ENCODE peak calls at places on chromosome 11, in eight cellular contexts. One of them, this sample, is unnamed.

GRCh38 chr11:61118004-61118403 is 15.7 kb downstream of the CD5 start:
- DNase-seq in adrenal gland: no peak
- DNase-seq in endothelial cell of umbilical vein: no peak
- DNase-seq in right lobe of liver: no peak
- DNase-seq in lower leg skin: no peak
- DNase-seq in GM12891: no peak
- DNase-seq in transverse colon: no peak
- DNase-seq in heart left ventricle: no peak
- DNase-seq in this sample: no peak

GRCh38 chr11:16356057-16356750 is at the start of gene SOX6:
- DNase-seq in adrenal gland: no peak
- DNase-seq in endothelial cell of umbilical vein: no peak
- DNase-seq in right lobe of liver: no peak
- DNase-seq in lower leg skin: no peak
- DNase-seq in GM12891: no peak
- DNase-seq in transverse colon: no peak
- DNase-seq in heart left ventricle: peak; percentile 9
- DNase-seq in this sample: no peak

GRCh38 chr11:109192864-109193263 is 229.1 kb upstream of the C11orf87 start:
- DNase-seq in adrenal gland: no peak
- DNase-seq in endothelial cell of umbilical vein: no peak
- DNase-seq in right lobe of liver: no peak
- DNase-seq in lower leg skin: no peak
- DNase-seq in GM12891: no peak
- DNase-seq in transverse colon: no peak
- DNase-seq in heart left ventricle: no peak
- DNase-seq in this sample: no peak

GRCh38 chr11:14409891-14410290 is 50.9 kb upstream of the RRAS2 start:
- DNase-seq in adrenal gland: no peak
- DNase-seq in endothelial cell of umbilical vein: no peak
- DNase-seq in right lobe of liver: no peak
- DNase-seq in lower leg skin: no peak
- DNase-seq in GM12891: no peak
- DNase-seq in transverse colon: no peak
- DNase-seq in heart left ventricle: no peak
- DNase-seq in this sample: no peak

GRCh38 chr11:3849297-3849874 is 6.1 kb upstream of the STIM1 start:
- DNase-seq in adrenal gland: no peak
- DNase-seq in endothelial cell of umbilical vein: peak; percentile 51
- DNase-seq in right lobe of liver: no peak
- DNase-seq in lower leg skin: no peak
- DNase-seq in GM12891: no peak
- DNase-seq in transverse colon: no peak
- DNase-seq in heart left ventricle: no peak
- DNase-seq in this sample: peak; percentile 54

GRCh38 chr11:79980916-79981315 is 540.1 kb upstream of the TENM4 start:
- DNase-seq in adrenal gland: no peak
- DNase-seq in endothelial cell of umbilical vein: no peak
- DNase-seq in right lobe of liver: no peak
- DNase-seq in lower leg skin: no peak
- DNase-seq in GM12891: no peak
- DNase-seq in transverse colon: no peak
- DNase-seq in heart left ventricle: no peak
- DNase-seq in this sample: no peak

GRCh38 chr11:79229047-79229446 is 211.8 kb downstream of the TENM4 start:
- DNase-seq in adrenal gland: no peak
- DNase-seq in endothelial cell of umbilical vein: no peak
- DNase-seq in right lobe of liver: no peak
- DNase-seq in lower leg skin: peak; percentile 77
- DNase-seq in GM12891: no peak
- DNase-seq in transverse colon: no peak
- DNase-seq in heart left ventricle: no peak
- DNase-seq in this sample: no peak

GRCh38 chr11:45036010-45036409 is 85.3 kb upstream of the TP53I11 start:
- DNase-seq in adrenal gland: no peak
- DNase-seq in endothelial cell of umbilical vein: no peak
- DNase-seq in right lobe of liver: no peak
- DNase-seq in lower leg skin: peak; percentile 75
- DNase-seq in GM12891: no peak
- DNase-seq in transverse colon: no peak
- DNase-seq in heart left ventricle: no peak
- DNase-seq in this sample: no peak

GRCh38 chr11:78192223-78192719 is 3.6 kb downstream of the USP35 start:
- DNase-seq in adrenal gland: peak; percentile 78
- DNase-seq in endothelial cell of umbilical vein: no peak
- DNase-seq in right lobe of liver: peak; percentile 70
- DNase-seq in lower leg skin: no peak
- DNase-seq in GM12891: no peak
- DNase-seq in transverse colon: no peak
- DNase-seq in heart left ventricle: no peak
- DNase-seq in this sample: no peak

GRCh38 chr11:10628506-10629236 is 60.2 kb upstream of the LYVE1 start:
- DNase-seq in adrenal gland: no peak
- DNase-seq in endothelial cell of umbilical vein: no peak
- DNase-seq in right lobe of liver: no peak
- DNase-seq in lower leg skin: peak; percentile 76
- DNase-seq in GM12891: no peak
- DNase-seq in transverse colon: no peak
- DNase-seq in heart left ventricle: no peak
- DNase-seq in this sample: no peak

GRCh38 chr11:32792948-32793475 is 1.4 kb downstream of the CCDC73 start:
- DNase-seq in adrenal gland: peak; percentile 41
- DNase-seq in endothelial cell of umbilical vein: peak; percentile 57
- DNase-seq in right lobe of liver: peak; percentile 54
- DNase-seq in lower leg skin: peak; percentile 89
- DNase-seq in GM12891: peak; percentile 8
- DNase-seq in transverse colon: peak; percentile 69
- DNase-seq in heart left ventricle: peak; percentile 28
- DNase-seq in this sample: no peak

GRCh38 chr11:129917231-129917630 is 21.9 kb upstream of the NFRKB start:
- DNase-seq in adrenal gland: no peak
- DNase-seq in endothelial cell of umbilical vein: no peak
- DNase-seq in right lobe of liver: no peak
- DNase-seq in lower leg skin: no peak
- DNase-seq in GM12891: no peak
- DNase-seq in transverse colon: no peak
- DNase-seq in heart left ventricle: no peak
- DNase-seq in this sample: no peak

GRCh38 chr11:132409591-132410375 is 1039.4 kb downstream of the NTM start:
- DNase-seq in adrenal gland: no peak
- DNase-seq in endothelial cell of umbilical vein: no peak
- DNase-seq in right lobe of liver: no peak
- DNase-seq in lower leg skin: no peak
- DNase-seq in GM12891: no peak
- DNase-seq in transverse colon: no peak
- DNase-seq in heart left ventricle: no peak
- DNase-seq in this sample: no peak

GRCh38 chr11:32224580-32224979 is 133.7 kb downstream of the RCN1 start:
- DNase-seq in adrenal gland: no peak
- DNase-seq in endothelial cell of umbilical vein: no peak
- DNase-seq in right lobe of liver: no peak
- DNase-seq in lower leg skin: no peak
- DNase-seq in GM12891: no peak
- DNase-seq in transverse colon: no peak
- DNase-seq in heart left ventricle: no peak
- DNase-seq in this sample: no peak

GRCh38 chr11:85316967-85317366 is 310.2 kb downstream of the DLG2 start:
- DNase-seq in adrenal gland: no peak
- DNase-seq in endothelial cell of umbilical vein: no peak
- DNase-seq in right lobe of liver: no peak
- DNase-seq in lower leg skin: no peak
- DNase-seq in GM12891: peak; percentile 3
- DNase-seq in transverse colon: no peak
- DNase-seq in heart left ventricle: no peak
- DNase-seq in this sample: no peak

GRCh38 chr11:131928992-131929391 is 558.6 kb downstream of the NTM start:
- DNase-seq in adrenal gland: no peak
- DNase-seq in endothelial cell of umbilical vein: no peak
- DNase-seq in right lobe of liver: no peak
- DNase-seq in lower leg skin: no peak
- DNase-seq in GM12891: no peak
- DNase-seq in transverse colon: no peak
- DNase-seq in heart left ventricle: no peak
- DNase-seq in this sample: no peak

GRCh38 chr11:113875414-113876073 is at the start of gene USP28:
- DNase-seq in adrenal gland: peak; percentile 99
- DNase-seq in endothelial cell of umbilical vein: peak; percentile 95
- DNase-seq in right lobe of liver: peak; percentile 98
- DNase-seq in lower leg skin: peak; percentile 99
- DNase-seq in GM12891: peak; percentile 87
- DNase-seq in transverse colon: peak; percentile 98
- DNase-seq in heart left ventricle: peak; percentile 98
- DNase-seq in this sample: peak; percentile 86
- TF ChIP-seq POLR2A in adrenal gland: peak; percentile 79
- TF ChIP-seq POLR2A in endothelial cell of umbilical vein: peak; percentile 97
- TF ChIP-seq POLR2A in right lobe of liver: peak; percentile 87
- TF ChIP-seq POLR2A in lower leg skin: no peak
- TF ChIP-seq POLR2A in GM12891: peak; percentile 89
- TF ChIP-seq POLR2A in transverse colon: peak; percentile 85
- TF ChIP-seq POLR2A in heart left ventricle: peak; percentile 92
- TF ChIP-seq POLR2A in this sample: peak; percentile 76

GRCh38 chr11:65613091-65613928 is 711 bp downstream of the MAP3K11 start:
- DNase-seq in adrenal gland: no peak
- DNase-seq in endothelial cell of umbilical vein: peak; percentile 18
- DNase-seq in right lobe of liver: peak; percentile 74
- DNase-seq in lower leg skin: peak; percentile 90
- DNase-seq in GM12891: peak; percentile 60
- DNase-seq in transverse colon: no peak
- DNase-seq in heart left ventricle: no peak
- DNase-seq in this sample: no peak
- TF ChIP-seq POLR2A in adrenal gland: no peak
- TF ChIP-seq POLR2A in endothelial cell of umbilical vein: no peak
- TF ChIP-seq POLR2A in right lobe of liver: no peak
- TF ChIP-seq POLR2A in lower leg skin: no peak
- TF ChIP-seq POLR2A in GM12891: no peak
- TF ChIP-seq POLR2A in transverse colon: no peak
- TF ChIP-seq POLR2A in heart left ventricle: no peak
- TF ChIP-seq POLR2A in this sample: no peak

GRCh38 chr11:95790933-95791247 is 592 bp downstream of the CEP57 start:
- DNase-seq in adrenal gland: peak; percentile 67
- DNase-seq in endothelial cell of umbilical vein: peak; percentile 60
- DNase-seq in right lobe of liver: peak; percentile 96
- DNase-seq in lower leg skin: peak; percentile 91
- DNase-seq in GM12891: no peak
- DNase-seq in transverse colon: peak; percentile 72
- DNase-seq in heart left ventricle: peak; percentile 54
- DNase-seq in this sample: peak; percentile 3
- TF ChIP-seq POLR2A in adrenal gland: no peak
- TF ChIP-seq POLR2A in endothelial cell of umbilical vein: no peak
- TF ChIP-seq POLR2A in right lobe of liver: peak; percentile 88
- TF ChIP-seq POLR2A in lower leg skin: no peak
- TF ChIP-seq POLR2A in GM12891: no peak
- TF ChIP-seq POLR2A in transverse colon: no peak
- TF ChIP-seq POLR2A in heart left ventricle: no peak
- TF ChIP-seq POLR2A in this sample: no peak

GRCh38 chr11:62671604-62672528 is at the start of the genes LBHD1 and UQCC3:
- DNase-seq in adrenal gland: peak; percentile 81
- DNase-seq in endothelial cell of umbilical vein: peak; percentile 88
- DNase-seq in right lobe of liver: peak; percentile 83
- DNase-seq in lower leg skin: peak; percentile 95
- DNase-seq in GM12891: peak; percentile 85
- DNase-seq in transverse colon: peak; percentile 83
- DNase-seq in heart left ventricle: peak; percentile 78
- DNase-seq in this sample: peak; percentile 62
- TF ChIP-seq POLR2A in adrenal gland: peak; percentile 42
- TF ChIP-seq POLR2A in endothelial cell of umbilical vein: peak; percentile 61
- TF ChIP-seq POLR2A in right lobe of liver: peak; percentile 67
- TF ChIP-seq POLR2A in lower leg skin: no peak
- TF ChIP-seq POLR2A in GM12891: peak; percentile 89
- TF ChIP-seq POLR2A in transverse colon: peak; percentile 82
- TF ChIP-seq POLR2A in heart left ventricle: no peak
- TF ChIP-seq POLR2A in this sample: peak; percentile 79

GRCh38 chr11:77083553-77084245 is 16.9 kb downstream of the CAPN5 start:
- DNase-seq in adrenal gland: peak; percentile 7
- DNase-seq in endothelial cell of umbilical vein: no peak
- DNase-seq in right lobe of liver: peak; percentile 41
- DNase-seq in lower leg skin: peak; percentile 78
- DNase-seq in GM12891: no peak
- DNase-seq in transverse colon: peak; percentile 7
- DNase-seq in heart left ventricle: no peak
- DNase-seq in this sample: no peak
- TF ChIP-seq POLR2A in adrenal gland: no peak
- TF ChIP-seq POLR2A in endothelial cell of umbilical vein: no peak
- TF ChIP-seq POLR2A in right lobe of liver: no peak
- TF ChIP-seq POLR2A in lower leg skin: no peak
- TF ChIP-seq POLR2A in GM12891: no peak
- TF ChIP-seq POLR2A in transverse colon: no peak
- TF ChIP-seq POLR2A in heart left ventricle: no peak
- TF ChIP-seq POLR2A in this sample: no peak

DNA sequence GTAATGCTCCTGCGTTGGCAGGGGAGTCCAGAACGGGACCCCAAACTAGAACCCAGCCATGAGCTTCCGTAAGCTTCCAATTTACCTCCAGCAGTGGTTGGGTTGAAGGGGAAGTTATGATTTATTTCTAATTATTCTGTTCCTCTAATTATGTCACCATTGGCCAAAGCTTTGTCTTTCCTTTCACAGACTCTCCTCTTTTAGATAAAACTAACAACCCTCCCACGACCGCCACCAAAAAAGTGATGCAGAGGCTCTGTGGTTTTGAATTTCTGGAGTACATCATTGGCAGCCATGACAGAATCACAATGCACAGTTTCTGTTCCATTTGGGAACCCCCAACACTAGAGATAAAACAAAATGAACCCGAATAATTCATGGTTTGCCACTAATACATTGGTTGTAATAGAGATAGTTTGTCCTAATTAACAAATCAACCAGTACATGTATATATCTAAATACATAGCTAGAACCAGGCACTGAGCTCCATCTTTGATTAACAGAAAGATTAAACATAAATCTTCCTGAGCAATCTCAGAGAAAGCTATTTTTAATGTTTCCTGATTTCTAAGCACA is 64.3 kb downstream of the ETS1 start:
- DNase-seq in adrenal gland: no peak
- DNase-seq in endothelial cell of umbilical vein: no peak
- DNase-seq in right lobe of liver: no peak
- DNase-seq in lower leg skin: no peak
- DNase-seq in GM12891: no peak
- DNase-seq in transverse colon: no peak
- DNase-seq in heart left ventricle: no peak
- DNase-seq in this sample: no peak
- TF ChIP-seq POLR2A in adrenal gland: no peak
- TF ChIP-seq POLR2A in endothelial cell of umbilical vein: peak; percentile 48
- TF ChIP-seq POLR2A in right lobe of liver: no peak
- TF ChIP-seq POLR2A in lower leg skin: no peak
- TF ChIP-seq POLR2A in GM12891: no peak
- TF ChIP-seq POLR2A in transverse colon: no peak
- TF ChIP-seq POLR2A in heart left ventricle: no peak
- TF ChIP-seq POLR2A in this sample: no peak

DNA sequence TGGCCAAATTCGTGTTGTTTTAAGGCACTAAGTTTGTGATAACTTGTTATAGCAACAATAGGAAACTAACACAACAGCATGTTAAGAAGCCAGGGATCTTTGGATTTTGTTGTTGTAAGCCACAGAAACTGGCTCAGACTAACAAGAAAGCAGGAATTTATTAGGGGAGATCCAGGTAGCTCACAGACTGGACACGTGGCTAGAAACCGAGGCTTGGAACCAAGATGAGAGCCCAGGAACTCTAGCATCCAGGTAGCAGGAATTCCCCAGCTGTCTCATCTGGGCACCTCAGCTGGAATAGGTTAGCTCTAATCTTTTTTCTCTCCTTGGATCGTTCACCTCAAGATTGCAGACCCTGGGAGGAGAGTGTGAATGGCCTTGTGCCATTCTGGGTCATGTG is 24.9 kb downstream of the POLA2 start:
- DNase-seq in adrenal gland: no peak
- DNase-seq in endothelial cell of umbilical vein: no peak
- DNase-seq in right lobe of liver: no peak
- DNase-seq in lower leg skin: no peak
- DNase-seq in GM12891: no peak
- DNase-seq in transverse colon: no peak
- DNase-seq in heart left ventricle: no peak
- DNase-seq in this sample: no peak
- TF ChIP-seq POLR2A in adrenal gland: no peak
- TF ChIP-seq POLR2A in endothelial cell of umbilical vein: no peak
- TF ChIP-seq POLR2A in right lobe of liver: no peak
- TF ChIP-seq POLR2A in lower leg skin: no peak
- TF ChIP-seq POLR2A in GM12891: no peak
- TF ChIP-seq POLR2A in transverse colon: no peak
- TF ChIP-seq POLR2A in heart left ventricle: no peak
- TF ChIP-seq POLR2A in this sample: no peak